ENCODE peak calls at places on chromosome 11, in seven cellular contexts. H is mucosa of descending colon, F is Panc1, U is GM23338, N is tibial nerve, Z is HepG2, C is right lobe of liver. D is an unnamed sample. For H3K4me1, the result is how much of the 10 kb centered on the place peaks cover.

GRCh38 chr11:57426439-57426753 is 525 bp downstream of the SLC43A3 start:
- DNase-seq in C (no peak), U (peak), Z (no peak), N (no peak), F (no peak), H (no peak), D (no peak)

GRCh38 chr11:73310076-73310475 is 2.0 kb downstream of the ARHGEF17 start:
- DNase-seq in H (no peak), F (no peak), C (no peak), N (no peak), Z (no peak), U (no peak), D (no peak)

GRCh38 chr11:100855466-100856067 is 168.5 kb downstream of the ARHGAP42 start:
- DNase-seq in C (no peak), N (no peak), Z (peak), H (no peak), U (peak), F (no peak), D (no peak)

GRCh38 chr11:96424693-96425092 is 34.9 kb downstream of the JRKL start:
- DNase-seq in H (no peak), N (no peak), Z (no peak), C (no peak), F (no peak), U (no peak), D (no peak)

GRCh38 chr11:130217133-130217631 is 57.6 kb downstream of the ST14 start:
- DNase-seq in N (no peak), U (no peak), H (no peak), Z (no peak), C (no peak), F (no peak), D (no peak)

GRCh38 chr11:40306938-40307548 is 1152.4 kb downstream of the LRRC4C start:
- DNase-seq in N (no peak), F (peak), H (no peak), U (peak), C (no peak), Z (peak), D (peak)

GRCh38 chr11:67178878-67179277 is 59.8 kb downstream of the KDM2A start:
- DNase-seq in U (no peak), Z (no peak), H (no peak), N (no peak), C (no peak), F (no peak), D (no peak)

GRCh38 chr11:74024630-74025029 is 15.7 kb upstream of the UCP3 start:
- DNase-seq in C (no peak), F (no peak), H (peak), N (peak), Z (no peak), U (no peak), D (no peak)

GRCh38 chr11:70115778-70116177 is 37.7 kb downstream of the ANO1 start:
- DNase-seq in U (no peak), H (no peak), Z (no peak), N (no peak), C (no peak), F (no peak), D (no peak)
- H3K4me1 ChIP-seq in U (under half), H (under half), Z (under half), N (under half), C (under half), F (under half), D (under half)

GRCh38 chr11:62556872-62557631 is 10.4 kb upstream of the AHNAK start:
- DNase-seq in F (no peak), H (peak), U (no peak), N (no peak), Z (no peak), C (no peak), D (no peak)

GRCh38 chr11:62556102-62556871 is 9.7 kb upstream of the AHNAK start:
- DNase-seq in U (peak), C (peak), H (peak), F (peak), Z (no peak), N (peak), D (peak)

GRCh38 chr11:62553839-62554361 is 7.3 kb upstream of the AHNAK start:
- DNase-seq in F (peak), H (peak), Z (no peak), N (no peak), U (no peak), C (no peak), D (no peak)

GRCh38 chr11:62554377-62554776 is 7.8 kb upstream of the AHNAK start:
- DNase-seq in Z (no peak), C (no peak), U (peak), N (peak), F (no peak), H (no peak), D (peak)

GRCh38 chr11:62555464-62556092 is 9.0 kb upstream of the AHNAK start:
- DNase-seq in U (peak), N (peak), C (no peak), H (peak), Z (no peak), F (no peak), D (no peak)
- H3K4me3 ChIP-seq in U (no peak), N (peak), C (no peak), H (no peak), Z (no peak), F (no peak), D (no peak)

GRCh38 chr11:2269601-2270321 is 627 bp downstream of the ASCL2 start:
- DNase-seq in U (peak), C (peak), Z (no peak), H (peak), F (no peak), N (peak), D (peak)
- TF ChIP-seq CTCF in U (no peak), C (peak), Z (no peak), H (no peak), F (no peak), N (no peak), D (no peak)

DNA sequence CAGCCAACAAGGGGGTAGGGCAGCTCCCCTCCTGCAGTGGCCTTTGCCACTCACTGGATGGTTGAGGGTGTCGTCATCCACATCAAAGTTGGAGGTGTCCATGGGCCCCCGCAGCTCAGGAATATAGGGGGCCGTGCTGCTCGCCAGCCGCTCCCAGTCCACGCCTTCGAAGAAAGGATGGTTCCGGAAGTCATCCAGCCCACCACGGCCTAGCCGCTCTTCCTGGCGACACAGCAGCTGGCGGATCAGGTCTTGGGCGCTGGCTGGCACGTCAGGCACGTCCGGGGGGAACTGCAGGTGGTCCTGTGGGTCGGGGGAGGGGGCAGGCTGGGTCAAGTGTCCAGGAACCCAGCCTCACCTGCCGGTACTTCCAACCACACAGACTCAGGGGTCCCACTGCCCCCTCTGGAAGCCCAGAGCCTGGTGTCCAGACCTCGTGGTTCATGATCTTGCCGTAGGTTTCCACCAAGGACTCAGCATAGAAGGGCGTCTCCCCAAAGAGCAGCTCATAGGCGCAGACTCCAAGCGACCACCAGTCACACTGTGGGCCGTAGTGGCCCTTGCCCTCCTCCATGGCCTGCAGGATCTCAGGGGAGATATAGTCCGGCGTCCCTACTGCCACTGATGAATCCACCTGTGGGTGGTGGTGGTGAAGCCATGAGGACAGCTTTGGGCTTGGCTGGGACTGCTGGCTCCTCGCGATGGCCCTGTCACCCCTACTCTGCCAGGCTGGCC is 5.7 kb downstream of the CDC42BPG start:
- DNase-seq in H (no peak), Z (no peak), F (no peak), N (no peak), C (no peak), U (no peak), D (no peak)
- H3K4me1 ChIP-seq in H (under half), Z (under half), F (under half), N (under half), C (under half), U (under half), D (under half)

GRCh38 chr11:106463154-106463553 is 385.7 kb downstream of the AASDHPPT start:
- DNase-seq in F (no peak), H (no peak), N (no peak), U (no peak), Z (no peak), C (no peak), D (no peak)
- H3K4me3 ChIP-seq in F (no peak), H (no peak), N (no peak), U (no peak), Z (no peak), C (no peak), D (no peak)